ENCODE peak calls at places on chromosome 3, in seven cellular contexts. L, U, R, S, I, Z and N are unnamed samples.

GRCh38 chr3:115657168-115657567 is 33.9 kb downstream of the GAP43 start:
- DNase-seq in L (no peak), R (no peak), I (no peak), S (no peak), U (no peak), Z (no peak), N (no peak)

GRCh38 chr3:142875583-142876207 is 13.2 kb downstream of the PCOLCE2 start:
- DNase-seq in Z (no peak), U (no peak), S (no peak), R (peak; percentile 6), I (no peak), L (no peak), N (no peak)

GRCh38 chr3:134864644-134865043 is 69.6 kb downstream of the EPHB1 start:
- DNase-seq in R (no peak), Z (no peak), I (no peak), S (no peak), L (no peak), U (no peak), N (no peak)

GRCh38 chr3:197144188-197144587 is 114.6 kb upstream of the MELTF start:
- DNase-seq in I (no peak), Z (no peak), R (no peak), U (no peak), S (no peak), L (no peak), N (no peak)

GRCh38 chr3:71231680-71232079 is 351.8 kb downstream of the FOXP1 start:
- DNase-seq in S (no peak), U (no peak), I (no peak), Z (no peak), R (no peak), L (no peak), N (no peak)

GRCh38 chr3:116135462-116135861 is 309.8 kb downstream of the LSAMP start:
- DNase-seq in R (no peak), L (no peak), Z (no peak), S (peak; percentile 82), I (no peak), U (no peak), N (no peak)

GRCh38 chr3:123782488-123782887 is 101.6 kb downstream of the MYLK start:
- DNase-seq in S (no peak), L (no peak), Z (no peak), R (no peak), I (no peak), U (no peak), N (no peak)

GRCh38 chr3:11626084-11626463 is 17.6 kb downstream of the VGLL4 start:
- DNase-seq in R (no peak), S (no peak), L (no peak), U (no peak), I (no peak), Z (no peak), N (no peak)

GRCh38 chr3:126955004-126955790 is 27.7 kb upstream of the PLXNA1 start:
- DNase-seq in Z (no peak), U (no peak), S (no peak), R (no peak), I (no peak), L (no peak), N (no peak)

GRCh38 chr3:171181907-171182690 is 155.6 kb upstream of the SLC2A2 start:
- DNase-seq in Z (no peak), R (no peak), U (no peak), L (no peak), S (no peak), I (no peak), N (no peak)

GRCh38 chr3:44893097-44893496 is 18.7 kb downstream of the TGM4 start:
- DNase-seq in R (no peak), S (peak; percentile 63), I (no peak), Z (peak; percentile 63), L (no peak), U (no peak), N (no peak)

GRCh38 chr3:171459130-171459941 is 869 bp downstream of the TNIK start:
- DNase-seq in Z (no peak), I (peak; percentile 42), R (peak; percentile 57), U (peak; percentile 18), L (peak; percentile 67), S (no peak), N (peak; percentile 40)

GRCh38 chr3:71726106-71726505 is 904 bp upstream of the EIF4E3 start:
- DNase-seq in R (no peak), L (no peak), S (no peak), U (no peak), Z (no peak), I (peak; percentile 25), N (no peak)

GRCh38 chr3:63974451-63974850 is 48.8 kb downstream of the PSMD6 start:
- DNase-seq in S (no peak), U (no peak), Z (no peak), R (no peak), I (no peak), L (peak; percentile 26), N (no peak)

GRCh38 chr3:115709931-115710330 is 86.6 kb downstream of the GAP43 start:
- DNase-seq in L (no peak), U (no peak), S (no peak), Z (no peak), R (no peak), I (no peak), N (no peak)

GRCh38 chr3:123773681-123774431 is 110.3 kb downstream of the MYLK start:
- DNase-seq in R (no peak), I (no peak), S (peak; percentile 83), Z (peak; percentile 36), L (no peak), U (no peak), N (no peak)

GRCh38 chr3:29525254-29525881 is 244.5 kb downstream of the RBMS3 start:
- DNase-seq in U (no peak), S (peak; percentile 31), I (no peak), Z (no peak), L (no peak), R (no peak), N (no peak)

GRCh38 chr3:45604596-45604995 is 10.0 kb downstream of the LIMD1 start:
- DNase-seq in U (no peak), R (no peak), L (no peak), S (no peak), Z (no peak), I (no peak), N (no peak)

GRCh38 chr3:178289544-178290160 is 246.6 kb upstream of the KCNMB2 start:
- DNase-seq in U (no peak), Z (no peak), R (no peak), S (no peak), L (no peak), I (no peak), N (no peak)

GRCh38 chr3:13120928-13121552 is 47.8 kb upstream of the IQSEC1 start:
- DNase-seq in I (no peak), S (no peak), U (no peak), L (no peak), R (no peak), Z (no peak), N (no peak)

GRCh38 chr3:159616234-159616825 is 372.3 kb upstream of the IL12A start:
- DNase-seq in R (no peak), I (no peak), Z (no peak), S (no peak), L (no peak), U (no peak), N (no peak)

GRCh38 chr3:52317601-52318000 is 1.5 kb downstream of the DNAH1 start:
- DNase-seq in R (peak; percentile 71), U (peak; percentile 53), Z (no peak), L (peak; percentile 28), I (peak; percentile 59), S (no peak), N (no peak)

GRCh38 chr3:157170861-157171260 is 10.9 kb upstream of the CCNL1 start:
- DNase-seq in L (no peak), U (no peak), Z (no peak), I (no peak), R (no peak), S (no peak), N (no peak)

GRCh38 chr3:99084825-99085224 is 183.3 kb upstream of the DCBLD2 start:
- DNase-seq in R (no peak), I (no peak), U (no peak), Z (no peak), S (no peak), L (no peak), N (no peak)